ENCODE peak calls at places on chromosomes 11 and 22, in five cellular contexts. One of them, this sample, is unnamed.

GRCh38 chr11:13929551-13929950 is 33.0 kb upstream of the SPON1 start:
- DNase-seq in tibial artery: no peak
- DNase-seq in mucosa of descending colon: no peak
- DNase-seq in stomach: no peak
- DNase-seq in mammary epithelial cell: no peak
- DNase-seq in this sample: no peak

GRCh38 chr11:118156531-118157185 is 4.0 kb upstream of the SCN4B start:
- DNase-seq in tibial artery: no peak
- DNase-seq in mucosa of descending colon: no peak
- DNase-seq in stomach: no peak
- DNase-seq in mammary epithelial cell: no peak
- DNase-seq in this sample: peak; percentile 47

GRCh38 chr11:26134481-26135355 is 197.2 kb upstream of the ANO3 start:
- DNase-seq in tibial artery: no peak
- DNase-seq in mucosa of descending colon: no peak
- DNase-seq in stomach: no peak
- DNase-seq in mammary epithelial cell: peak; percentile 32
- DNase-seq in this sample: peak; percentile 80

GRCh38 chr11:73991471-73992006 is 8.9 kb upstream of the UCP2 start:
- DNase-seq in tibial artery: no peak
- DNase-seq in mucosa of descending colon: no peak
- DNase-seq in stomach: no peak
- DNase-seq in mammary epithelial cell: no peak
- DNase-seq in this sample: peak; percentile 93

GRCh38 chr22:27554841-27555456 is 246.6 kb downstream of the MN1 start:
- DNase-seq in tibial artery: no peak
- DNase-seq in mucosa of descending colon: no peak
- DNase-seq in stomach: no peak
- DNase-seq in mammary epithelial cell: no peak
- DNase-seq in this sample: no peak

GRCh38 chr22:40605676-40606250 is 30.8 kb downstream of the MRTFA start:
- DNase-seq in tibial artery: no peak
- DNase-seq in mucosa of descending colon: no peak
- DNase-seq in stomach: no peak
- DNase-seq in mammary epithelial cell: no peak
- DNase-seq in this sample: no peak

GRCh38 chr11:125663910-125664309 is 16.7 kb downstream of the ACRV1 start:
- DNase-seq in tibial artery: no peak
- DNase-seq in mucosa of descending colon: no peak
- DNase-seq in stomach: no peak
- DNase-seq in mammary epithelial cell: peak; percentile 23
- DNase-seq in this sample: no peak

GRCh38 chr11:61972112-61972795 is 4.8 kb upstream of the FTH1 start:
- DNase-seq in tibial artery: peak; percentile 56
- DNase-seq in mucosa of descending colon: no peak
- DNase-seq in stomach: no peak
- DNase-seq in mammary epithelial cell: no peak
- DNase-seq in this sample: no peak

GRCh38 chr11:8066911-8067455 is 14.0 kb upstream of the TUB start:
- DNase-seq in tibial artery: no peak
- DNase-seq in mucosa of descending colon: no peak
- DNase-seq in stomach: peak; percentile 20
- DNase-seq in mammary epithelial cell: no peak
- DNase-seq in this sample: no peak

GRCh38 chr11:46290598-46291309 is 13.3 kb downstream of the CREB3L1 start:
- DNase-seq in tibial artery: no peak
- DNase-seq in mucosa of descending colon: peak; percentile 88
- DNase-seq in stomach: peak; percentile 79
- DNase-seq in mammary epithelial cell: no peak
- DNase-seq in this sample: no peak

DNA sequence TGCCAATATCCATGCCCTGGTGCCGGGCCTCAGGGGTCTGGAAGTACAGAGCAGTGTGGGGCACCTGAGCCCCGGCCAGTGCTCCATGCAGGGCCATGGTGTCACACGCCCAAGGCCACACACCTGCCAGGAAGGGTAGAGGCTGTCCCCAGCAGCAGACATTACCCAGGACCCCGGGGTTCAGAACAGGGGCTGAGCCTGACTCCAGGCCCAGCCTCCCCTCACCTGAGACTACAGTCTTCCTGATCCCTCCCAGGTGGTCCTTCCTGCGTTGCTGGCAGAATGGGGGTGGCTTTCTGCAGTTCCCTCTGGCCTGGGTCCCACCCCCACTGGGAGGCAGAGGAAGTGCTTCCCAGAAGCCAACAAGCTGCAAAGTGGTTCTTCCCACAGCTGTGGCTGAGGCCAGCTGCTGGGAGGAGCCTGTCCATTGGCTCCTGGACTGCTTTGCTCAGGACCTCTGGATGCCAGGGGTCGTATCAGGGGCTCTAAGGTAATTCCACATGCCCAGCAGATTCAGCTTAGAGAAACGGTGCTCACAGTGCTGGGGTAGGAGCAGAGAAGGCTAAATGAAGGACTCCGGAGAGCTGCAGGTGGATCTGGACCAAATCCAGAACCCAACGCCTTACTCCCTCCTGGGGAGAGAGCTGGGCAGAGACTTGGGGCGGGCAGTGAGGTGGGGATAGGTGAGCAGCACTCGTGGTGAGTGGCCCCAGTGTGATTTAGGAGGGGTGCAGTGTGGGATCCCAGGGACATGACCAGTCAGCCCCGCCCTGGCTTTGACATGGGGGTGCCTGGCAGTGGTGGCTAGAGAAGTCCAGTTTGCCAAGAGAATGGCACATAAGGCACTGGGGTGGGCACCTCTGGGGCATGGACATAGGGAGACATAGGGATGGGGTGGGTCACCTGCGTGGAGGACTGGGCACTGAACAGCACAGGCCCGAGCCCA is 12.6 kb downstream of the TCIRG1 start:
- DNase-seq in tibial artery: no peak
- DNase-seq in mucosa of descending colon: no peak
- DNase-seq in stomach: no peak
- DNase-seq in mammary epithelial cell: no peak
- DNase-seq in this sample: no peak
- H3K36me3 ChIP-seq in tibial artery: peaks cover 58% of the 10 kb centered on the region
- H3K36me3 ChIP-seq in mucosa of descending colon: no peaks in the 10 kb centered on the region
- H3K36me3 ChIP-seq in stomach: peaks cover 90% of the 10 kb centered on the region
- H3K36me3 ChIP-seq in mammary epithelial cell: no peaks in the 10 kb centered on the region
- H3K36me3 ChIP-seq in this sample: peaks cover 3% of the 10 kb centered on the region

GRCh38 chr22:36327922-36328551 is 59.7 kb downstream of the MYH9 start:
- DNase-seq in tibial artery: peak; percentile 86
- DNase-seq in mucosa of descending colon: no peak
- DNase-seq in stomach: no peak
- DNase-seq in mammary epithelial cell: no peak
- DNase-seq in this sample: no peak
- H3K36me3 ChIP-seq in tibial artery: peaks cover 13% of the 10 kb centered on the region
- H3K36me3 ChIP-seq in mucosa of descending colon: no peaks in the 10 kb centered on the region
- H3K36me3 ChIP-seq in stomach: peaks cover 42% of the 10 kb centered on the region
- H3K36me3 ChIP-seq in mammary epithelial cell: peaks cover 36% of the 10 kb centered on the region
- H3K36me3 ChIP-seq in this sample: peaks cover 17% of the 10 kb centered on the region

GRCh38 chr11:10495464-10495786 is 40.4 kb downstream of the AMPD3 start:
- DNase-seq in tibial artery: peak; percentile 45
- DNase-seq in mucosa of descending colon: no peak
- DNase-seq in stomach: no peak
- DNase-seq in mammary epithelial cell: no peak
- DNase-seq in this sample: no peak

GRCh38 chr11:10497371-10498021 is 42.4 kb downstream of the AMPD3 start:
- DNase-seq in tibial artery: peak; percentile 54
- DNase-seq in mucosa of descending colon: no peak
- DNase-seq in stomach: peak; percentile 7
- DNase-seq in mammary epithelial cell: no peak
- DNase-seq in this sample: no peak

GRCh38 chr11:10498022-10498400 is 42.9 kb downstream of the AMPD3 start:
- DNase-seq in tibial artery: peak; percentile 48
- DNase-seq in mucosa of descending colon: no peak
- DNase-seq in stomach: no peak
- DNase-seq in mammary epithelial cell: no peak
- DNase-seq in this sample: no peak

GRCh38 chr11:10494636-10495463 is 39.8 kb downstream of the AMPD3 start:
- DNase-seq in tibial artery: peak; percentile 57
- DNase-seq in mucosa of descending colon: no peak
- DNase-seq in stomach: no peak
- DNase-seq in mammary epithelial cell: no peak
- DNase-seq in this sample: no peak

DNA sequence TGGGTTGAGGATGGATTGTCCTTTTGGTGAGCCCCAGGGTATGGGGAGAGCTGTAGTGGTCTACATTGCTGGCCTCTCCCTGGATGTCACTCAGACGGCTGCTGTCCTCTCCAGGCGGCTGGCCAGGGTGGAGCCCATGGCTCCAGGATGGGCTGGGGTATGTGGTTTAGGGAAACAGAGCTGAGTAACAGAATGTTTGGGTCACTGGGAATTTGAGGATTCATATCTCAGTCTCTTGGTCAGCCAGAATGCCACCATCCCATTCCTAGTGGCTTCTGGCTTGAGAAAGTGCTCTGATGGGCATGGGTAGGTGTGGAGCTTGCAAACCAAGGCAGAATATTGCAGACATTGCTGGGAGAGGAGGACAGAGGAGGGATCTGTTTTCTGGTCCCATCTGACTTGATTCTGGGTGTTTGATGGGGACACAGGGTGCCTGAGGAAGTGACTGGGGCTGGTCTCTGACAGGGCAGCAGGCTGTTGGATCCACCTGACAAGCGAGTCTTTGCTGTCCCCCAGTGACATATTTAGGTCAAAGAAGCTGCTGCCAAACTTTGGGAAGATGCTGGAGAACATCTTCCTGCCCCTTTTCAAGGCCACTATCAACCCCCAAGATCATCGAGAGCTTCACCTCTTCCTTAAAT is 41.4 kb downstream of the AMPD3 start:
- DNase-seq in tibial artery: no peak
- DNase-seq in mucosa of descending colon: no peak
- DNase-seq in stomach: no peak
- DNase-seq in mammary epithelial cell: no peak
- DNase-seq in this sample: no peak
- H3K36me3 ChIP-seq in tibial artery: no peaks in the 10 kb centered on the region
- H3K36me3 ChIP-seq in mucosa of descending colon: no peaks in the 10 kb centered on the region
- H3K36me3 ChIP-seq in stomach: peaks cover 85% of the 10 kb centered on the region
- H3K36me3 ChIP-seq in mammary epithelial cell: peaks cover 2% of the 10 kb centered on the region
- H3K36me3 ChIP-seq in this sample: no peaks in the 10 kb centered on the region

GRCh38 chr11:128481135-128481534 is 106.2 kb downstream of the ETS1 start:
- DNase-seq in tibial artery: no peak
- DNase-seq in mucosa of descending colon: no peak
- DNase-seq in stomach: no peak
- DNase-seq in mammary epithelial cell: peak; percentile 66
- DNase-seq in this sample: no peak
- H3K36me3 ChIP-seq in tibial artery: peaks cover 57% of the 10 kb centered on the region
- H3K36me3 ChIP-seq in mucosa of descending colon: no peaks in the 10 kb centered on the region
- H3K36me3 ChIP-seq in stomach: peaks cover 57% of the 10 kb centered on the region
- H3K36me3 ChIP-seq in mammary epithelial cell: peaks cover 45% of the 10 kb centered on the region
- H3K36me3 ChIP-seq in this sample: peaks cover 57% of the 10 kb centered on the region

DNA sequence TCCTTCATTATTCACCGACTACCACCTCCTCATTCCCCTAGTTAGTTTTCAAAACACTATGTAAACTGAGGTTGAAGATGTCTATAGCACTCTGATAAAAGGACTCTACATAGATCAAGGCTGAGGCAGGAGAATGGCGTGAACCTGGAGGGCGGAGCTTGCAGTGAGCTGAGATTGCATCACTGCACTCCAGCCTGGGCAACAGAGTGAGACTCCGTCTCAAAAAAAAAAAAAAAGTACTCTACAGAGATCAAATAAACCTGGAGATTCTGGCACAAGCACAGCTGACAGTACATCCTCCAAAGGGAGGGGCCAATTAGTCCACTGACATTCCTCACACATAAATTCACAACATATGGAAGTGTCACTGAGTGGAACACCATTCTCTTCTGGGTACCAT is 31.0 kb downstream of the TSG101 start:
- DNase-seq in tibial artery: no peak
- DNase-seq in mucosa of descending colon: no peak
- DNase-seq in stomach: no peak
- DNase-seq in mammary epithelial cell: no peak
- DNase-seq in this sample: no peak
- H3K36me3 ChIP-seq in tibial artery: peaks cover 58% of the 10 kb centered on the region
- H3K36me3 ChIP-seq in mucosa of descending colon: no peaks in the 10 kb centered on the region
- H3K36me3 ChIP-seq in stomach: peaks cover 67% of the 10 kb centered on the region
- H3K36me3 ChIP-seq in mammary epithelial cell: peaks cover 12% of the 10 kb centered on the region
- H3K36me3 ChIP-seq in this sample: peaks cover 35% of the 10 kb centered on the region

DNA sequence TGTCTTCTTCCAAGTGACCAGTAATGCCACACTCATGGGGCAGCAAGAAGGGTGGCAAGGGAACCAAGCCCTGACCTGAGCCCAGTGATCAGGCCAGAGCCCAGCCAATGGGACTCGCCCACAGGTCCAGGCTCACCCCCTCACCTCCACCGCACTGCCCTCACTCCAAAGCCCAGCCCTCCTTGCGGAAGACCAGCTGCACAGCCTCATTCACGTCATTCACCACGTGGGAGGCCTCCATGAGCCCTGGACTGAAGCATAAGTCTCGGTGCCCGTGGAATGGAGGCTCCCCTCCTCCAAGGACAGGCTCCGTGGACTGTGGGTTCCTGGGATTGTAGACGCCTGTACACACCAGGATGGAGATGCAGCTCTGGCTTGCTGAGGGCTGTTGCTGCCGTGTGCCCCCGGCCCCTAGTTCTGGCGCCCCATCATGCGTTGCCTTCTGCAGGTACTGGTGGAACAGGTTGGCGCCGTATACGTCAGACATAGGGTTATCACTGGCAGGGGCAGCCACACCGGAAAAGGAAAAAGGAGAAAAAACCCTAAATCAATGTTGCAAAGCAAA is 16.8 kb upstream of the TMEM121B start:
- DNase-seq in tibial artery: peak; percentile 39
- DNase-seq in mucosa of descending colon: no peak
- DNase-seq in stomach: no peak
- DNase-seq in mammary epithelial cell: no peak
- DNase-seq in this sample: no peak
- H3K36me3 ChIP-seq in tibial artery: peaks cover 54% of the 10 kb centered on the region
- H3K36me3 ChIP-seq in mucosa of descending colon: no peaks in the 10 kb centered on the region
- H3K36me3 ChIP-seq in stomach: peaks cover 74% of the 10 kb centered on the region
- H3K36me3 ChIP-seq in mammary epithelial cell: peaks cover 9% of the 10 kb centered on the region
- H3K36me3 ChIP-seq in this sample: peaks cover 3% of the 10 kb centered on the region

GRCh38 chr22:32855023-32855756 is 53.7 kb downstream of the TIMP3 start:
- DNase-seq in tibial artery: no peak
- DNase-seq in mucosa of descending colon: no peak
- DNase-seq in stomach: no peak
- DNase-seq in mammary epithelial cell: no peak
- DNase-seq in this sample: no peak
- H3K36me3 ChIP-seq in tibial artery: peaks cover 54% of the 10 kb centered on the region
- H3K36me3 ChIP-seq in mucosa of descending colon: no peaks in the 10 kb centered on the region
- H3K36me3 ChIP-seq in stomach: peaks cover 43% of the 10 kb centered on the region
- H3K36me3 ChIP-seq in mammary epithelial cell: peaks cover 49% of the 10 kb centered on the region
- H3K36me3 ChIP-seq in this sample: no peaks in the 10 kb centered on the region